ENCODE peak calls at places on chromosomes 12 and 14, in eight cellular contexts. L is CD8-positive, alpha-beta memory T cell; X is DND-41; F is HCT116; Z is heart left ventricle; S is GM23248; G is right atrium auricular region; O is stomach. N is an unnamed sample. For H3K4me1, the result is how much of the 10 kb centered on the place peaks cover.

GRCh38 chr14:67749341-67750110 is 47.8 kb downstream of the RDH12 start:
- DNase-seq in L (no peak), X (no peak), F (no peak), Z (no peak), S (no peak), G (no peak), O (no peak), N (no peak)

GRCh38 chr14:54650331-54651017 is 83.5 kb downstream of the SAMD4A start:
- DNase-seq in L (no peak), X (no peak), F (no peak), Z (peak), S (peak), G (peak), O (no peak), N (no peak)

GRCh38 chr12:43060738-43061137 is 471.2 kb upstream of the PRICKLE1 start:
- DNase-seq in L (no peak), X (no peak), F (no peak), Z (no peak), S (no peak), G (no peak), O (no peak), N (no peak)

GRCh38 chr12:105954891-105955607 is 183.7 kb downstream of the NUAK1 start:
- DNase-seq in L (no peak), X (no peak), F (no peak), Z (no peak), S (peak), G (no peak), O (no peak), N (no peak)

GRCh38 chr12:80186727-80187217 is 87.4 kb downstream of the OTOGL start:
- DNase-seq in L (peak), X (peak), F (peak), Z (peak), S (peak), G (peak), O (peak), N (peak)

GRCh38 chr12:70756118-70756517 is 118.9 kb upstream of the PTPRB start:
- DNase-seq in L (no peak), X (no peak), F (no peak), Z (no peak), S (peak), G (no peak), O (no peak), N (no peak)

GRCh38 chr12:100574262-100575074 is 984 bp downstream of the GAS2L3 start:
- DNase-seq in L (no peak), X (no peak), F (no peak), Z (peak), S (peak), G (no peak), O (no peak), N (no peak)

GRCh38 chr14:50772361-50772760 is 58.6 kb downstream of the NIN start:
- DNase-seq in L (no peak), X (no peak), F (no peak), Z (no peak), S (peak), G (no peak), O (no peak), N (no peak)

GRCh38 chr12:67816269-67816668 is 167.7 kb downstream of the DYRK2 start:
- DNase-seq in L (no peak), X (no peak), F (no peak), Z (no peak), S (peak), G (no peak), O (no peak), N (no peak)

GRCh38 chr12:15550778-15551177 is 228.5 kb downstream of the PTPRO start:
- DNase-seq in L (no peak), X (no peak), F (no peak), Z (no peak), S (no peak), G (no peak), O (no peak), N (no peak)

GRCh38 chr12:92301329-92301728 is 155.7 kb upstream of the BTG1 start:
- DNase-seq in L (no peak), X (no peak), F (no peak), Z (no peak), S (no peak), G (no peak), O (no peak), N (no peak)

GRCh38 chr14:20603813-20604212 is 12.6 kb upstream of the RNASE12 start:
- DNase-seq in L (no peak), X (no peak), F (no peak), Z (no peak), S (no peak), G (no peak), O (no peak), N (no peak)

GRCh38 chr12:50221228-50222008 is 54.2 kb upstream of the CERS5 start:
- DNase-seq in L (no peak), X (peak), F (no peak), Z (peak), S (peak), G (no peak), O (no peak), N (no peak)

GRCh38 chr12:120254809-120255208 is 10.7 kb downstream of the PXN start:
- DNase-seq in L (no peak), X (no peak), F (no peak), Z (no peak), S (no peak), G (no peak), O (no peak), N (no peak)

GRCh38 chr12:105721051-105721825 is 390.7 kb downstream of the C12orf75 start:
- DNase-seq in L (no peak), X (peak), F (no peak), Z (no peak), S (peak), G (no peak), O (no peak), N (no peak)

GRCh38 chr14:76261371-76261811 is 109.7 kb downstream of the GPATCH2L start:
- DNase-seq in L (no peak), X (no peak), F (no peak), Z (no peak), S (no peak), G (peak), O (no peak), N (no peak)

GRCh38 chr12:89975578-89975977 is 266.9 kb upstream of the ATP2B1 start:
- DNase-seq in L (no peak), X (no peak), F (no peak), Z (no peak), S (no peak), G (no peak), O (no peak), N (no peak)

GRCh38 chr14:102215071-102215470 is 75.4 kb downstream of the WDR20 start:
- DNase-seq in L (no peak), X (no peak), F (no peak), Z (peak), S (peak), G (no peak), O (no peak), N (no peak)

GRCh38 chr14:57390806-57391562 is 598 bp downstream of the NAA30 start:
- DNase-seq in L (peak), X (peak), F (no peak), Z (no peak), S (peak), G (no peak), O (peak), N (peak)

GRCh38 chr12:56723889-56724659 is 1.0 kb downstream of the NACA start:
- DNase-seq in L (peak), X (peak), F (no peak), Z (peak), S (peak), G (peak), O (peak), N (peak)

GRCh38 chr14:53619625-53620324 is 336.9 kb downstream of the BMP4 start:
- DNase-seq in L (no peak), X (no peak), F (no peak), Z (no peak), S (peak), G (no peak), O (no peak), N (no peak)

GRCh38 chr12:58419182-58419760 is 477.9 kb downstream of the ATP23 start:
- DNase-seq in L (no peak), X (no peak), F (no peak), Z (no peak), S (no peak), G (no peak), O (peak), N (no peak)

GRCh38 chr14:76834296-76834695 is 8.1 kb downstream of the LRRC74A start:
- DNase-seq in L (no peak), X (no peak), F (no peak), Z (no peak), S (no peak), G (no peak), O (no peak), N (no peak)

GRCh38 chr14:75205586-75205985 is 29.2 kb upstream of the TMED10 start:
- DNase-seq in L (no peak), X (no peak), F (no peak), Z (no peak), S (peak), G (no peak), O (no peak), N (no peak)

GRCh38 chr14:70343141-70343540 is 16.3 kb downstream of the COX16 start:
- DNase-seq in L (no peak), X (no peak), F (no peak), Z (no peak), S (no peak), G (no peak), O (no peak), N (no peak)

GRCh38 chr12:86623267-86623666 is 367.1 kb upstream of the MGAT4C start:
- DNase-seq in L (no peak), X (no peak), F (no peak), Z (no peak), S (no peak), G (no peak), O (no peak), N (no peak)

GRCh38 chr12:21117995-21118394 is 13.0 kb upstream of the SLCO1B1 start:
- DNase-seq in L (no peak), X (no peak), F (no peak), Z (no peak), S (no peak), G (no peak), O (no peak), N (no peak)

GRCh38 chr14:58699656-58700055 is 61.9 kb downstream of the DACT1 start:
- DNase-seq in L (no peak), X (no peak), F (no peak), Z (no peak), S (no peak), G (no peak), O (no peak), N (no peak)

DNA sequence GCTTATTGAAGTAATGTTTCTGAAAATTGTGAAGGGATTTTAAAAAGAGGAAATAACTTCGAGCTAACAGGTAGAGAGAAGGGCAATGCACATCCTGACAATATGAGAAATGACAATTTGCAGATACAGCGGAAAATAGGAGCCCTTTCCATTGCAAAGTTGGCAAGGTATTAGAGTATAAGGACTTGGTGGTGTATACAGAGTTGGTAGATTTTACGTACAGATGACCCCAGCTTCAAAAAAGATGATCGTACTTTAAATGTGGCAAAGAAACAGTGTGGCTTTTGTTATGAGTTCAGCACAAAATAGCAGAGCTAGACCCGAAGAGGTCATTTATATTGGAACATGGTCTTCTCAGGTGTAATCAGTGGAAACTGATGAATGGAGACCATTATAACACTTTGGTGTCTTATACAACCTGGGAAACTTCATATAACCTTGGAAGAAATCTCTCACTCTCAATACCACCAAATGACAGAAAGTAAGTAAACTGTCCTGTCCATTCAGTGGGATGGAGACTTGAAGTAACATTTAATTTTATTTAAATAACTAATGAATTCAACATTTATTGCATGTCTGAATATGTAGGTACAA is 2.3 kb downstream of the CLEC2B start:
- DNase-seq in L (no peak), X (no peak), F (no peak), Z (no peak), S (peak), G (no peak), O (no peak), N (no peak)
- H3K4me3 ChIP-seq in L (peak), X (peak), F (no peak), Z (peak), S (peak), G (peak), O (peak), N (peak)

GRCh38 chr14:103887170-103887501 is 39.8 kb upstream of the PPP1R13B start:
- DNase-seq in L (no peak), X (no peak), F (no peak), Z (no peak), S (no peak), G (no peak), O (no peak), N (no peak)
- H3K4me1 ChIP-seq in L (under half), X (under half), F (under half), Z (under half), S (under half), G (under half), O (half or more), N (under half)

GRCh38 chr14:35985504-35986218 is 159.5 kb downstream of the BRMS1L start:
- DNase-seq in L (no peak), X (peak), F (peak), Z (no peak), S (no peak), G (no peak), O (no peak), N (no peak)
- H3K4me3 ChIP-seq in L (no peak), X (no peak), F (no peak), Z (no peak), S (no peak), G (no peak), O (no peak), N (no peak)

DNA sequence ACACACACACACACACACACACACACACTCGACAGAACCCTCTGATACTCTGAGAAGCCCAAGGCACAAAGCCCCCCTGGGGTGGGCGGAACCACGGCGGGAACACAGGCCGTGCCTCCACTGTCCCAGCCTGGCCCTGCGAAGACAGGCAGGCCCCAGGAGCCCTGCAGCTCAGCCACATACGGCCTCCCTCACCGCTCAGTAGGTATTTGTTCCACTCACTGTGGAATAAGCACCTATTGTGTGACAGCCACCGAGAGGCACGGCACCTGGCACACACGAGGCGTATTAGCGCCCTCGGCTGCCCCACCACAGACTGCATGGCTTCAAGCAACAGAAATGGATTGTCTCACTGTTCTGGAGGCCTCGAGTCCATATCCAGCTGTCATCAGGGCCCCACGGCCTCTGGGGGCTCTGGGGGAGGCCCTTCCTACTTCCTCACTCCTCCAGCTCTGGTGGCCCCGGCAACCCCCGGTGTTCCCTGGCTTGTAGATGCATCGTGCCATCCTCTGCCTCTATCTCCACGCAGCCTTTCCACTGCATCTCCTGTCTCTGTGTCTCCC is 66.3 kb downstream of the NCOR2 start:
- DNase-seq in L (no peak), X (no peak), F (no peak), Z (no peak), S (no peak), G (no peak), O (no peak), N (no peak)
- H3K4me1 ChIP-seq in L (under half), X (under half), F (under half), Z (half or more), S (under half), G (under half), O (half or more), N (under half)

GRCh38 chr12:6722863-6723262 is 983 bp upstream of the COPS7A start:
- DNase-seq in L (no peak), X (no peak), F (no peak), Z (no peak), S (no peak), G (no peak), O (no peak), N (no peak)

GRCh38 chr12:6723607-6724408 is at the start of gene COPS7A:
- DNase-seq in L (peak), X (peak), F (peak), Z (peak), S (peak), G (peak), O (peak), N (peak)

GRCh38 chr12:6724409-6724797 is 557 bp downstream of the COPS7A start:
- DNase-seq in L (no peak), X (peak), F (no peak), Z (no peak), S (peak), G (no peak), O (peak), N (no peak)

GRCh38 chr12:6729186-6729585 is 5.3 kb downstream of the COPS7A start:
- DNase-seq in L (no peak), X (no peak), F (no peak), Z (no peak), S (no peak), G (no peak), O (no peak), N (no peak)

DNA sequence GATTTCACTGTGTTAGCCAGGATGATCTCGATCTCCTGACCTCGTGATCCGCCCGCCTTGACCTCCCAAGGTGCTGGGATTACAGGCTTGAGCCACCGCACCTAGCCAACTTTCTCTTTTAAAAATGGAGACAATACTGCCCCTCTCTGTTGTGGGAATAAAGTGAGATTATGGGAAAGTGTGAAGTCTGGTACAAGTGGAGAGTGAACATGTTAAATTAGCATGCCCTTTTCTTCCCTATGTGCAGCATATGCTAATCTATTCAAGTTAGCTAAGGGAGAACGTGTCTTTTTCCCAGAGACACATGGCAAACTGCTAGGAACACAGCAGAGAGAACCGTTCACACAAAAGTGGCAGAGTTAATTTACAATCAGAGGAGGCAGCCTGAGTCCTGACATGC is 1.5 kb downstream of the COPS7A start:
- DNase-seq in L (no peak), X (no peak), F (no peak), Z (no peak), S (no peak), G (no peak), O (no peak), N (no peak)
- H3K4me3 ChIP-seq in L (no peak), X (no peak), F (no peak), Z (no peak), S (peak), G (no peak), O (no peak), N (no peak)

DNA sequence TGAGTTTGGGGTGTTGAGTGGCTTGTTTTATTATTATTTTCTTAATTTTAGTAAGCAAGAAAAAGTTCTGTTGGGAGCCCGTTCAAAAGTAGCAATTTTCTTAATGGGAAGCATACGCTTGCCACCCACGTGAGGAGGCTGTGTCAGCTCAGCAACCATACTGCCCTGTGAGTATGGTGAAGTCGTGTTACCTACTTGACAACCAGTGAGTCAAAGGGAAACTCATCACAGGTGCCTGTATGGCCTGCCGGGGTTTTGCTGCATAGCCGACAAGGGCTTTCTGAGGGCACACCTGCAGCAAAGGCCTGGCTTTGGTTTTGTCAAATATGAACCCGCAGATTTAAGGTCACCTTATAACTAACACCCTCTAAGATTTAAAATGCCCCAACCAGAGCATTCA is 31.1 kb downstream of the PITPNM2 start:
- DNase-seq in L (peak), X (no peak), F (no peak), Z (no peak), S (peak), G (no peak), O (no peak), N (no peak)
- H3K4me1 ChIP-seq in L (half or more), X (under half), F (under half), Z (half or more), S (under half), G (under half), O (under half), N (under half)

GRCh38 chr14:64217747-64218146 is 76.4 kb downstream of the ESR2 start:
- DNase-seq in L (no peak), X (no peak), F (no peak), Z (no peak), S (no peak), G (no peak), O (no peak), N (no peak)
- H3K4me3 ChIP-seq in L (no peak), X (no peak), F (no peak), Z (no peak), S (no peak), G (no peak), O (no peak), N (no peak)

GRCh38 chr12:65934480-65935115 is 110.3 kb downstream of the HMGA2 start:
- DNase-seq in L (no peak), X (no peak), F (no peak), Z (no peak), S (no peak), G (no peak), O (no peak), N (no peak)
- H3K4me1 ChIP-seq in L (under half), X (under half), F (half or more), Z (under half), S (half or more), G (under half), O (under half), N (under half)

GRCh38 chr12:65524666-65525065 is 246.2 kb downstream of the MSRB3 start:
- DNase-seq in L (no peak), X (no peak), F (no peak), Z (no peak), S (peak), G (no peak), O (no peak), N (no peak)

GRCh38 chr12:65526311-65526710 is 247.8 kb downstream of the MSRB3 start:
- DNase-seq in L (no peak), X (no peak), F (no peak), Z (no peak), S (peak), G (no peak), O (no peak), N (no peak)

GRCh38 chr12:65520658-65521057 is 242.2 kb downstream of the MSRB3 start:
- DNase-seq in L (no peak), X (no peak), F (no peak), Z (no peak), S (no peak), G (no peak), O (no peak), N (no peak)

GRCh38 chr12:65525501-65526141 is 247.1 kb downstream of the MSRB3 start:
- DNase-seq in L (no peak), X (no peak), F (no peak), Z (no peak), S (peak), G (no peak), O (no peak), N (no peak)

GRCh38 chr12:65522956-65523857 is 244.7 kb downstream of the MSRB3 start:
- DNase-seq in L (no peak), X (no peak), F (no peak), Z (no peak), S (peak), G (no peak), O (no peak), N (no peak)
- H3K4me3 ChIP-seq in L (no peak), X (no peak), F (no peak), Z (no peak), S (no peak), G (no peak), O (no peak), N (no peak)

GRCh38 chr14:104576607-104577332 is 2.8 kb upstream of the C14orf180 start:
- DNase-seq in L (no peak), X (no peak), F (no peak), Z (no peak), S (peak), G (no peak), O (peak), N (no peak)

GRCh38 chr14:104579507-104579906 is at the start of gene C14orf180:
- DNase-seq in L (no peak), X (no peak), F (no peak), Z (peak), S (no peak), G (no peak), O (peak), N (no peak)

GRCh38 chr14:104574978-104575377 is 4.6 kb upstream of the C14orf180 start:
- DNase-seq in L (no peak), X (no peak), F (no peak), Z (no peak), S (no peak), G (no peak), O (no peak), N (no peak)

GRCh38 chr14:104574536-104574935 is 5.0 kb upstream of the C14orf180 start:
- DNase-seq in L (no peak), X (no peak), F (no peak), Z (no peak), S (no peak), G (no peak), O (no peak), N (no peak)

GRCh38 chr14:104577457-104578301 is 1.9 kb upstream of the C14orf180 start:
- DNase-seq in L (no peak), X (no peak), F (no peak), Z (no peak), S (no peak), G (no peak), O (peak), N (no peak)
- H3K4me1 ChIP-seq in L (under half), X (under half), F (under half), Z (under half), S (under half), G (under half), O (half or more), N (under half)